ENCODE peak calls at places on chromosomes 16 and 17, in five cellular contexts. M is effector memory CD4-positive, alpha-beta T cell; S is ascending aorta; K is brain microvascular endothelial cell; V is WERI-Rb-1. Z is an unnamed sample.

GRCh38 chr16:3774156-3774767 is 56.9 kb upstream of the TRAP1 start:
- DNase-seq in M (no peak), S (no peak), K (peak), V (no peak), Z (peak)

GRCh38 chr16:50444546-50444945 is 75.8 kb upstream of the BRD7 start:
- DNase-seq in M (no peak), S (peak), K (no peak), V (no peak), Z (no peak)

GRCh38 chr16:48433116-48433848 is 48.1 kb upstream of the SIAH1 start:
- DNase-seq in M (no peak), S (no peak), K (no peak), V (no peak), Z (no peak)

GRCh38 chr17:2707721-2708584 is 3.6 kb downstream of the CLUH start:
- DNase-seq in M (no peak), S (peak), K (no peak), V (peak), Z (no peak)

GRCh38 chr16:89892635-89893034 is 19.2 kb downstream of the TCF25 start:
- DNase-seq in M (no peak), S (no peak), K (no peak), V (no peak), Z (no peak)

GRCh38 chr17:42363767-42364585 is 24.3 kb downstream of the STAT3 start:
- DNase-seq in M (no peak), S (peak), K (peak), V (no peak), Z (peak)

GRCh38 chr17:4483012-4483840 is 15.5 kb upstream of the SPNS2 start:
- DNase-seq in M (no peak), S (no peak), K (no peak), V (no peak), Z (no peak)

GRCh38 chr16:3182608-3183444 is 5.2 kb upstream of the OR1F1 start:
- DNase-seq in M (no peak), S (no peak), K (peak), V (peak), Z (no peak)

GRCh38 chr17:39014044-39014794 is 47.0 kb upstream of the FBXO47 start:
- DNase-seq in M (no peak), S (no peak), K (peak), V (no peak), Z (peak)

GRCh38 chr16:19718624-19718965 is 524 bp downstream of the IQCK start:
- DNase-seq in M (no peak), S (no peak), K (no peak), V (no peak), Z (no peak)

GRCh38 chr17:41211845-41212466 is 14.5 kb upstream of the KRTAP9-2 start:
- DNase-seq in M (no peak), S (no peak), K (no peak), V (no peak), Z (peak)

GRCh38 chr17:13337864-13338371 is 263.8 kb downstream of the HS3ST3A1 start:
- DNase-seq in M (no peak), S (no peak), K (peak), V (peak), Z (peak)

GRCh38 chr17:3602499-3602898 is 6.7 kb downstream of the TRPV1 start:
- DNase-seq in M (no peak), S (no peak), K (no peak), V (peak), Z (no peak)

GRCh38 chr17:44992242-44992939 is 24.3 kb upstream of the C1QL1 start:
- DNase-seq in M (no peak), S (no peak), K (no peak), V (no peak), Z (no peak)

GRCh38 chr16:15494231-15494630 is 59.8 kb downstream of the BMERB1 start:
- DNase-seq in M (no peak), S (peak), K (peak), V (no peak), Z (peak)

GRCh38 chr17:30363715-30364202 is 15.0 kb upstream of the CPD start:
- DNase-seq in M (peak), S (no peak), K (no peak), V (no peak), Z (peak)

GRCh38 chr17:15742051-15742795 is 10.1 kb downstream of the TBC1D26 start:
- DNase-seq in M (no peak), S (no peak), K (no peak), V (no peak), Z (no peak)

GRCh38 chr17:58997756-58998553 is 108.7 kb downstream of the TRIM37 start:
- DNase-seq in M (no peak), S (no peak), K (no peak), V (no peak), Z (peak)

GRCh38 chr17:45170976-45171337 is 9.3 kb downstream of the HEXIM2 start:
- DNase-seq in M (no peak), S (peak), K (peak), V (no peak), Z (peak)

GRCh38 chr16:31476305-31477219 is 4.6 kb downstream of the TGFB1I1 start:
- DNase-seq in M (peak), S (peak), K (no peak), V (no peak), Z (no peak)

DNA sequence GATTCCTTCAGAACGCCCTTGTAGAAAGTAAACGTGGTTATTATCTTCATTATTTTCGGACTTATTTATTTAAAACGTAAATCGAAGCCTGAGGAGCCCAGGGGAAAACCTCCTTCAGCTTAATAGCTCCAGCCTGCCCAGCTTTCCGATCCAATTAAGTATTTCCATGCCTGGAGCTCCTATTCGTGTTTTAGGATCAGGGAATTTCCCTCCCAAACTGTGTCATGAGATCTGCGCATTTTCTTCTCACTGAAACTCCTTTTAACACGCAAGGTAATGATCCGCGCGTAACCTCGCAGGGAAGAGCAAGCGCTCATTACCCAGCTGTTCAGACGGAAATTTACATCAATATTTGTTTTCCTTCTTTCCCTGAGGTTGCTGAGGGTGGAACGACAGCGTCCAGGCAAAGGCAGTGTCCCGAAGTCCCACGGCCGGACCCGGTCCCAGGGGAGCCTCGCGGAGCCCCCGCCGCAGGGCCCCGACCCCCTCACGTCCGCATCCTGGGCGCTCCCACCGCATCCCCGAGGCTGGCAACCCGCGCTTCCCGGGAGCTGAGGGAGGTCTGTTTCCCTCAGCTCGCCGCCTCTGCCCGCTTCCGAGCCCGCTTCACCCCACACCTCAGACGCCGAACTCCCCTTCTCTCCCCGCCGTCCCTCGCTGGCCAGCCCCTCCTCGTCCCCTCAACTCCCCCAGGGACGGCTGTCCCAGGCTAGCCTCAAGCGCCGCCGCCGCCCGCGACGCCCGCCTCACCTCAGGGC is 452 bp downstream of the ABCA5 start:
- DNase-seq in M (no peak), S (no peak), K (peak), V (no peak), Z (peak)
- H3K27ac ChIP-seq in M (peak), S (peak), K (no peak), V (peak), Z (peak)

GRCh38 chr16:457732-458400 is 32.4 kb downstream of the RAB11FIP3 start:
- DNase-seq in M (no peak), S (no peak), K (peak), V (no peak), Z (no peak)

GRCh38 chr16:456891-457483 is 31.5 kb downstream of the RAB11FIP3 start:
- DNase-seq in M (no peak), S (no peak), K (peak), V (no peak), Z (peak)

GRCh38 chr16:460787-461186 is 35.3 kb downstream of the RAB11FIP3 start:
- DNase-seq in M (no peak), S (no peak), K (no peak), V (no peak), Z (no peak)

GRCh38 chr16:455453-455852 is 30.0 kb downstream of the RAB11FIP3 start:
- DNase-seq in M (no peak), S (no peak), K (no peak), V (no peak), Z (no peak)

DNA sequence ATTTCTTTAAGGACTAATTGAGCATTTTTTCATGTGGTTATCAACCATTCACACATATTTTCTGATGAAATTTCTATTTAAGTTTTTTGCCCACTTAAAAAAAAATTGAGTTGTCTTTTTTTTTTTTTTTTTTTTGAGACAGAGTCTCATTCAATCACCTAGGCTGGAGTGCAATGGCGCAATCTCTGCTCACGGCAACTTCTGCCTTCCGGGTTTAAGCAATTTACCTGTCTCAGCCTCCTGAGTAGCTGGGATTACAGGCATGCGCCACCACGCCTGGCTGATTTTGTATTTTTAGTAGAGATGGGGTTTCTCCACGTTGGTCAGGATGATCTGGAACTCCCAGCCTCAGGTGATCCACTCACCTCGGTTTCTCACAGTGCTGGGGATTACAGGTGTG is 34.3 kb downstream of the RAB11FIP3 start:
- DNase-seq in M (no peak), S (no peak), K (no peak), V (no peak), Z (no peak)
- H3K27ac ChIP-seq in M (no peak), S (no peak), K (no peak), V (no peak), Z (no peak)

DNA sequence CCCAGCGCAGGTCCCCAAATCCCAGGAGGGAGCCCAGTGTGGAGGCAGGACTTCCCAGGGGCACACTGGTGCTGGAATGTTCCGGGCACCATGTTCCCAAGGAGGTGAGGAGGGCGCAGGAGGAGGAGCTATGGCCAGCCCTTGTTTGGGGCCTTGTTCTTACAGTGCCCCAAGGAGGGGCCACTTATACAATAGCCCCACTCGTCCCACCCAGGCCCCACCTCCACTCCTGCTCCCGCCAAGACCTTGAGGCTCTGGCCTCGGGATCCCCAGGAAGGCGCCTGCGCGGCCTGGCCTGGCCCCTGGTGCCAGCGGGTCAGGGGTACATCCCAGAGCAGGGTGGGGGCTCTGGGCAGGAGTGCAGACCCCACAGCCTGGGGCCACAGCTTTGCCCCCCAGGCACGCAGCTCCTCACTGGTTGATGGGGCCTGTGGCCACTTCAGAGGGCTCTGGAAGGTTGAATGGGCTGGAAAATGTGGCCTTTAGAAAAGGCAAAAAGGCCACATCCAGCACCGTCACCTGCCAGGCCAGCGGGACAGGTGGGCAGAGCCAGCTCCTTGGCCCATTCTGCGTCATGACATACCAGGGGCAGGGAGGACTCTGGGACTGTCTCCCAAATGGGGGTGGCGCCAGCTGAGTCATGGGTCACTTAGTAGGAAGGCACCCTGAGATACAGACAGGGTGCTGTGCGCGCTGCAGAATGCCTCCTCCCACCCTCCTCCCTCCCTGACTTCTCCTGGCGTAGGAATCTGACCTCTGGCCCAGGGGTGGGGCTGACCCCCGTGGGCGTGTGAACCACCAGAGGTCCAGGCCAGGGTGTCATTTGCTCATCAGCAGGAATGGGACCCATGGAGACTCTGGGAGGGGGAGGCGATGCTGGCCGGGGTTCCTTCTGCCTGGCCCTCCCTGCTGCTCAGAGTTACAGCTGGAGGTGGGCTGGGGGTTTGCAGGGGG is 32.3 kb upstream of the PVALEF start:
- DNase-seq in M (no peak), S (no peak), K (no peak), V (no peak), Z (no peak)
- H3K27ac ChIP-seq in M (no peak), S (no peak), K (no peak), V (no peak), Z (no peak)

DNA sequence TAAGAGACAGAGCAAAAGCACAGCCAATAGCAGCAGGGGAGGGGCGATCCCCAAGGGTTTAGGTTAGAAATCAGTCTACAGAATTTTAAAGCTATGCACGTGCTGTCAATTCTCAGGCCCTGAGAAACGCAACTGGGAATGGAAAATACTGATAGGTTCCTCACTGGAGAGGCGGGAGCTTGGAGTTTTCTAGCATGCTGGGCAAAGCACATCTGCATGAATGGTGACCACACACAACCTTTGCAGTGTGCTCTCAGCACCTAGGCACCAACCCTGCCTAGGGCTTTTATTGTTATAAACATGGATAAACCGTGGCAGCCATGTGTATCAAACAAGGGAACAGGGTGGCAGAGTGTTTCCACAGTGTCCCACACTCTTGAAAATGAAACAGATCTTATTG is 168.0 kb downstream of the AATF start:
- DNase-seq in M (no peak), S (no peak), K (no peak), V (no peak), Z (no peak)
- H3K27ac ChIP-seq in M (no peak), S (no peak), K (no peak), V (no peak), Z (no peak)

DNA sequence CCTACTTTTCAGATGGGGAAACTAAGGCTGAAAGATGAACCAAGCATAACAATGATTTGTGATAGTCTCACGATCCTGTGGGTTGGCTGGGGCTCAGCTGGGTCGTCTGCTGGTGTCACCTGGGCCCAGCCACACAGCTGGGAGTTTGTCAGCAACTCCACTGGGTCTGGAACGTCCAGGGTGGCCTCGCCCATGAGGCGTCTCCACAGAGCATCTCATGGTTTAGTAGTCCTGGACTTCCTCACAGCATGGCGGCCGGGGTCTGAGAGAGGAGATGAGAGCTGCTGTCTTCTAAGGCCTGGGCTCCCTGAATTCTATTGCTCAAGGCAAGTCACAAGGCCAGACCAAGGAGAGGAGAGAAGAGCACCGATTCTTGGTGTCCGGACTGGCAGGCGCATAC is 24.1 kb upstream of the WFDC1 start:
- DNase-seq in M (no peak), S (no peak), K (no peak), V (no peak), Z (no peak)
- H3K27ac ChIP-seq in M (no peak), S (no peak), K (no peak), V (peak), Z (no peak)

DNA sequence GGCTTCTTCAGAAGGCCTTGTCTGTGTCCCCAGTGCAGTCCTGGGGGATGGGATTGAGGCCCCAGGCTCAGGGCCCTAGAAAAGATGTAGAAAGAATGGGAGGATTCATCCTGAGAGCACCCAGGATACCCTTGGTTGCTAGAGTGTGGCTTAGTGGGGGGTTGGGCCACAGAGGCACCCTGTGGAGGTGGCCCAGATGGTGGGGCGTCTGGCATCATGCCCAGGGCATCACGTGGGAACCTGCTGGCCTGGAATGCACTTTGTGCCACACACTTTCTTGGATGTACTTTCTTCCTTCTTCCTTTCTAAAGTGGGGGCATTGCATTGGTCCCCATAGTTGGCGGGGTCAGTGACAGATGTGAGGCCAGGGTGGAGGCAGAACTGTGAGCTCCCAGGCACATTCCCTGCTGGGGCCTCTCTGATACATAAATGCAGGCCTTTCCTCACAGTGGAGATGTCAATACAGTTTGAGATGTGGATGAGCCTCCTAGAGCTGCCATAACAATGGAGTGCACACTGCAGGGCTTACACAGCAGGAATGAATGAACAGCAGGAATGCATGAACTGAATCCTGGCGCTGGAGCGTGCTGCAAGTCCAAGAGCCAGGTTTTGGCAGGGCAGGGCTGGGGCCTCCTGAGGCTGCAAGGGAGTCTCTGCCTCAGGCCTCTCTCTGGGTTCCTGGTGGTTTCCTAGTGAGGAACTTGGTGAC is 43.2 kb downstream of the MGAT5B start:
- DNase-seq in M (no peak), S (no peak), K (no peak), V (peak), Z (no peak)
- H3K27ac ChIP-seq in M (no peak), S (no peak), K (no peak), V (peak), Z (no peak)

DNA sequence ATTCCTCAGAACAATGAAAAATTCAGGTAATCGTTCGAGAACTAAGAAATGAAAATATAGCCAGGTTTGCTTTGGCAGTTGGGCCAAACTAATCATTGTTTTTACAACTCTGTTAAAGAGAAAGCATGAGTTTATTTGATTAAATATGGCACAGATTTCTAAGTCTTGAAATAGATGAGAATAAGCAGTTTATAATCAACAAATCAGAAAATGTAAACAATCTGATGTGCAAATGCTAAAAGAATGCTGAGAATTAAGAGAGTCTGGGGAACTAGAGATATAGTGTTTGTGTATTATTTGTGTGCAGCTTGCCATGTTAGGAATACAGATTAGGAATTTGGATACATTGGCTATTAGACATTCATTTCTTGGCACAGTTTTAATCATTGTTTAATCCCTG is 212.5 kb downstream of the TANC2 start:
- DNase-seq in M (no peak), S (no peak), K (no peak), V (no peak), Z (peak)
- H3K27ac ChIP-seq in M (no peak), S (no peak), K (no peak), V (no peak), Z (peak)

DNA sequence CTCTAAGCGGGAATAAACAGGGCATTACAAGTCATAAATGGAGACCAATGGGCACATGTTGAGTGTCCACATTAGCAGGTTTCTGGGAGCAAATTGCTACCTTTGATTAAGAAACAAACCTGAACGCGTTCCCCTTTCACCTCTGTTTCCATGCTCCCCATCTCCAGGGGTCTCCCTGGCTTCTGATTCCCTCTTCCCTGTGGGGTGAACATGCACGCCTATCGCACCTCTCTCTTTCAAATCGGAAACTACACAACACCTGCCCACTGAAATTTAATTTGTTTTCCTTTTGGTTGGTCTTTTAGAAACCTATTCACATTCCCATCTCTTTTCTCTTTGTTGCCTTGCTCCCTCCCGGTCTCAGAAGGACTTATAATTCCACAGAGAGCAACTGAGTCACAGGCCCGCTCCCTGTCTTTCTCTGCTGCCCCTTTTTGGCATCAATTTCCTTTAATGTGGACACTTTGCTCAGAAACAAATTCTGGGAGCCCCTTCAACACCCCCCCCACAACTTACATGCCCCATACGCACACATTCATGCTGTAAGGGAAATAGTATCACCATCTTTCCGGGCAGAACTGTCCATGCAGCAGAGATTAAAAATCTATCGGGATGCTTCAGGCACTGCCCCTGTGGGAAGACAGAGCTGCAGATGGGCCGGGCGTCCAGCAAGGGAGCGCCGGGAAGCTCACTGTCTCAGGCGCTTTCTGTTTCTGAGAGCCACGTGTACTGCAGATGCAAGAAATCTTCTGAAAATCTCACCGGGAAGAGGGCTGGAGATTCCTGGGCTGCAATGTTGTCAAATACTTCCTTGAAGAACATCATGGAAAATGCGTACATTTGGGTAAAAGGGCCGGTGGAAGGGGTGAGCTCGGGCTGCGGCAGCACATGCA is 7.2 kb upstream of the FOXF1 start:
- DNase-seq in M (no peak), S (no peak), K (no peak), V (no peak), Z (no peak)
- H3K27ac ChIP-seq in M (no peak), S (no peak), K (no peak), V (no peak), Z (no peak)

Z was measured in astrocyte.